ENCODE peak calls at places on chromosomes 16 and 17, in four cellular contexts. B, M, L and J are unnamed samples.

GRCh38 chr16:8346291-8346690 is 244.0 kb downstream of the TMEM114 start:
- DNase-seq in M (no peak), L (peak), B (no peak), J (no peak)

GRCh38 chr17:1485311-1485747 is 7.2 kb downstream of the MYO1C start:
- DNase-seq in M (peak), B (no peak), L (peak), J (no peak)

GRCh38 chr16:1308036-1308976 is 1.1 kb upstream of the UBE2I start:
- DNase-seq in L (no peak), B (peak), M (no peak), J (no peak)

GRCh38 chr17:16980813-16981731 is 9.2 kb upstream of the TNFRSF13B start:
- DNase-seq in B (no peak), M (peak), L (no peak), J (peak)

GRCh38 chr16:85002643-85003042 is 8.7 kb downstream of the ZDHHC7 start:
- DNase-seq in M (peak), B (no peak), L (no peak), J (no peak)

GRCh38 chr17:4933646-4934045 is 1.6 kb downstream of the GP1BA start:
- DNase-seq in M (no peak), L (no peak), B (no peak), J (no peak)

GRCh38 chr17:73188011-73188410 is 4.8 kb upstream of the COG1 start:
- DNase-seq in L (no peak), M (no peak), B (no peak), J (no peak)

GRCh38 chr16:10878328-10878643 is 1.3 kb downstream of the CIITA start:
- DNase-seq in L (no peak), B (no peak), M (peak), J (no peak)

GRCh38 chr17:29102741-29103181 is 59.8 kb downstream of the PIPOX start:
- DNase-seq in L (no peak), B (no peak), M (no peak), J (no peak)

GRCh38 chr17:9221231-9222180 is 200.2 kb downstream of the NTN1 start:
- DNase-seq in L (no peak), M (no peak), B (no peak), J (no peak)

GRCh38 chr17:80071116-80071980 is 30.0 kb upstream of the GAA start:
- DNase-seq in B (peak), M (peak), L (peak), J (no peak)

GRCh38 chr16:78192734-78193133 is 93.3 kb downstream of the WWOX start:
- DNase-seq in M (no peak), L (no peak), B (no peak), J (no peak)

GRCh38 chr17:12789976-12790805 is 893 bp downstream of the ARHGAP44 start:
- DNase-seq in L (peak), B (no peak), M (no peak), J (no peak)

GRCh38 chr16:84532855-84533486 is 28.5 kb upstream of the MEAK7 start:
- DNase-seq in M (no peak), L (no peak), B (no peak), J (no peak)

GRCh38 chr16:70577256-70577698 is 53.7 kb downstream of the SF3B3 start:
- DNase-seq in B (peak), M (no peak), L (no peak), J (peak)

GRCh38 chr16:9647981-9648701 is 534.1 kb downstream of the GRIN2A start:
- DNase-seq in B (no peak), L (peak), M (no peak), J (no peak)

GRCh38 chr17:17062866-17063265 is 20.6 kb downstream of the MPRIP start:
- DNase-seq in M (no peak), B (no peak), L (no peak), J (peak)

GRCh38 chr17:47896672-47897490 is 845 bp downstream of the SP2 start:
- DNase-seq in B (peak), M (no peak), L (no peak), J (no peak)

GRCh38 chr16:3873482-3874173 is 6.9 kb downstream of the CREBBP start:
- DNase-seq in L (no peak), B (peak), M (no peak), J (no peak)

GRCh38 chr17:67431210-67432015 is 54.3 kb downstream of the PITPNC1 start:
- DNase-seq in M (no peak), L (no peak), B (peak), J (no peak)

GRCh38 chr16:14121135-14121534 is 50.0 kb downstream of the MRTFB start:
- DNase-seq in M (no peak), L (no peak), B (no peak), J (no peak)

GRCh38 chr17:5705081-5705875 is 121.0 kb upstream of the NLRP1 start:
- DNase-seq in B (peak), M (no peak), L (no peak), J (no peak)

GRCh38 chr17:70242781-70243437 is 73.6 kb downstream of the KCNJ2 start:
- DNase-seq in M (no peak), L (no peak), B (no peak), J (no peak)

GRCh38 chr16:31464781-31465260 is 5.5 kb downstream of the ARMC5 start:
- DNase-seq in L (no peak), B (no peak), M (no peak), J (no peak)

GRCh38 chr17:78734841-78735641 is 47.0 kb downstream of the CYTH1 start:
- DNase-seq in B (no peak), M (no peak), L (no peak), J (no peak)

GRCh38 chr17:62626719-62627218 is 701 bp upstream of the MRC2 start:
- DNase-seq in L (no peak), B (peak), M (no peak), J (peak)

DNA sequence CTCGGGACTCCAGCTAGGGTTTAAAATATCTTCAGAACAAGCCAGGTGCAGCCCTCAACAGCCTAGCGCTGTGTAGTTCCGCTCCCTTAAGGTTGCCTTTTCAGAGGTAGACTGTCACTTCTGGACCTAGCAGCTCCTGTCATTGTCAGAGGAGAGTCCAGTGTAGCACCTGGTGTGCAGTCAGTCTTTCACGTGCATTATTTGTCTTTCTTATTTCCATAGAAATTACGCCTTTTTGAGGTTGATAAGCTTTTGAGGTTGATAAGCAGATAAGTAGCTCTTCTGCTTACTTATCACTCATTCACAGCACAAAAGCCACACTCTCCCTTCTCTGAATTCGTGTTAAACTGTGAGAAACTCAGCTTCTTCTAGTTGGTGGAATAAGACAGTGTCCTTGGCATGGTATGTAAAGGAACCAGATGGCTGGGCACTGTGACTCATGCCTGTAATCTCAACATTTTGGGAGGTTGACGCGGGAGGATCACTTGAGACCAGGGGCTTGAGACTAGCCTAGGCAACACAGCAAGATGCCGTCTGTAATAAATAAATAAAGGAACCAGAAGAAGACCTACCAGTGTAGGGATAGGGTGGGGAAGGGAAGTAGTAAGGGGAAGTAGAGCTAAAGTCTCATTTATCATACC is 10.2 kb downstream of the EEF2K start:
- DNase-seq in M (no peak), L (no peak), B (peak), J (no peak)
- TF ChIP-seq POLR2A in M (no peak), L (no peak), B (no peak), J (no peak)

DNA sequence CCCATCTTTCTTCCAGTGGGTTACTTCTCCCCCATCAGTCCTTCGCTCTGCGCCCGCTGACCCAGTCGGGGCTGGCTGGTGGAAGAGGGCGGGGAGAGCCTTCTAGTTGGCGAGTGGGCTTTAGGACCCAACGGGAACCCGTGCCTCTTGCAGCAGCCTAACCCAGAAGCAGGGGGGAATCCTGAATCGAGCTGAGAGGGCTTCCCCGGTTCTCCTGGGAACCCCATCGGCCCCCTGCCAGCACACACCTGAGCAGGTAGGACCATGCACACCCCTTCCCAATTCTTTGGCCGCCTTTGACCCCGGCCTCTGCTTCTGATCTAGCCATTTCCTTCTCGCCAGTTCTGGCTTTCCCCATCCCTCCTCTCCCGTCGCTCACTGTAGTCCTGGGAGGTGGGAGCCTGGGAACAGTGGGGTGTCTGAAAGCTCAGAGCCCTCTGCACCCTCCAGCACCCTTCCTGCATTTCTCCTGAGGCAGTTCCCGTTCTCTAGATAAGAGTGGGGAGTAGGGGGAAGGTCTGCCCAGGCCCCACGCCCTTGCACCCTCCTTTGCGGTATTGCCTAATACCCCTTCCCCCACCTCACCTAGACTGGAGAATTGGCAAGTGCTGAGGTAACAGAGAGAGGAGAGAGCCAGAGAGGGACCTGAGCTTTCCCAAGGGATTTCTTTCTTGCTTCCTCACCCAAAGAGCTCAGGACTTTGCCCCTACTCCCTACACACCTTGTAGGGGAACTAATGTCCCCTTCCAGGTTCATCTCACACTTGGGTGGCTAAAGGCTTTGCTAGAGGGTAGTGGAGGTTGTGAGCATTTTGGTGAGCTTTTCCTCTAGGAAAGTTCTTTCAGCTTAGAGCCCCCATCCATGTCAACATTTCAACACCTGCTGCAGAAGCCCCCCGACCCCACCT is at the start of gene RARA:
- DNase-seq in M (no peak), L (peak), B (no peak), J (no peak)
- H3K4me3 ChIP-seq in M (peak), L (peak), B (peak), J (peak)

DNA sequence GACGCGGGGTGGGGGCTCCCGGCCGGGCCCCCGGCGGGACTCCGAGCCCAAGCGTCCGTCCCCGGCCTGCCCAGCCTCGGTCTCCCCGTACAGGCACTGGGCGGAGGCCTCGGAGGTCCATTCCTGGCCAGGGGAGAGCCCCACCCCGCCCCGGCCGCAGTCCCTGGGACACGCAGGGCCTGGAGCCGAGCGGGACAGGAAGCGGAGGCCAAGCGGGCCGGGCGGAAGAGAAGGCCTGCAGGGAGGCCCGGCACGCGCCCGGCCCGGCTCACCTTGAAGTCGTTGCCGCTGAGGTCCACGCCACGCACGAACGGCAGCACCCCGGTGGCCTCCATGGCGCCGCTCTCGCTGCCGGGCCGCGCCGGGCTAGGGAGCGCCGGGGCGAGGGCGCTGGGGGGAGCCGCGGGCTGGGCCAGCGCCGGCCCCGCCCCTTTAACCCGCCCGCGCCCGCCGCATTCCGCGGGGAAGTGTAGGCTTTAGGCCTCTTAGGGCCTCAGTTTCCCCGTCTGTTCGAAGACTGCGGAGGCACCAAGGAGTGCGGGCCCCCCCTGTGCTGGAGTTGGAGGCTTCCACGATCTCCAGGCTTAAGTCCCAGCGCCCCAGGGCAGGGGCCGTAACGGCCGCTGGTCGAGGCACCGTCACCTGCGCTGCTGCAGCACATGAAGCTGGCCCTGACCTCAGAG is at the start of gene FLII:
- DNase-seq in L (peak), M (peak), B (peak), J (no peak)
- TF ChIP-seq POLR2A in L (peak), M (peak), B (peak), J (no peak)

GRCh38 chr17:74922694-74923537 is at the start of gene USH1G:
- DNase-seq in M (no peak), B (no peak), L (no peak), J (no peak)
- H3K4me3 ChIP-seq in M (peak), B (no peak), L (no peak), J (peak)